ENCODE peak calls at places on chromosomes 1 and 21, in nine cellular contexts. X is small intestine, J is foreskin keratinocyte, F is dorsolateral prefrontal cortex, A is esophagus muscularis mucosa, H is upper lobe of right lung, C is tibial artery, S is A549, N is psoas muscle. P is an unnamed sample.

GRCh38 chr21:15842565-15842880 is 112.7 kb downstream of the USP25 start:
- DNase-seq in X (no peak), J (peak; percentile 42), F (no peak), A (no peak), H (no peak), C (no peak), S (no peak), N (no peak), P (no peak)

GRCh38 chr1:61184035-61184713 is 101.8 kb downstream of the NFIA start:
- DNase-seq in X (peak; percentile 29), J (peak; percentile 88), F (peak; percentile 92), A (peak; percentile 97), H (peak; percentile 95), C (peak; percentile 93), S (peak; percentile 84), N (peak; percentile 93), P (peak; percentile 94)

GRCh38 chr1:185401019-185401418 is 84.0 kb upstream of the IVNS1ABP start:
- DNase-seq in X (no peak), J (peak; percentile 94), F (no peak), A (no peak), H (no peak), C (no peak), S (peak; percentile 56), N (no peak), P (no peak)

GRCh38 chr1:175797576-175797975 is 54.2 kb upstream of the TNR start:
- DNase-seq in X (no peak), J (no peak), F (no peak), A (no peak), H (no peak), C (no peak), S (no peak), N (no peak), P (no peak)

GRCh38 chr1:45050931-45051748 is 39.1 kb downstream of the UROD start:
- DNase-seq in X (peak; percentile 36), J (no peak), F (no peak), A (no peak), H (no peak), C (no peak), S (no peak), N (no peak), P (no peak)

GRCh38 chr1:224656342-224656741 is 40.2 kb downstream of the CNIH3 start:
- DNase-seq in X (no peak), J (no peak), F (no peak), A (no peak), H (no peak), C (no peak), S (no peak), N (no peak), P (no peak)

GRCh38 chr1:115280073-115280472 is 58.0 kb downstream of the NGF start:
- DNase-seq in X (no peak), J (no peak), F (no peak), A (no peak), H (no peak), C (no peak), S (no peak), N (no peak), P (no peak)

GRCh38 chr1:4346141-4346540 is 308.3 kb upstream of the AJAP1 start:
- DNase-seq in X (no peak), J (no peak), F (no peak), A (no peak), H (no peak), C (no peak), S (no peak), N (no peak), P (no peak)

GRCh38 chr1:1399870-1400575 is 888 bp upstream of the CCNL2 start:
- DNase-seq in X (peak; percentile 13), J (peak; percentile 11), F (no peak), A (no peak), H (no peak), C (no peak), S (no peak), N (no peak), P (no peak)

GRCh38 chr1:231983266-231984193 is 356.9 kb downstream of the DISC1 start:
- DNase-seq in X (no peak), J (no peak), F (no peak), A (no peak), H (no peak), C (no peak), S (no peak), N (no peak), P (no peak)

DNA sequence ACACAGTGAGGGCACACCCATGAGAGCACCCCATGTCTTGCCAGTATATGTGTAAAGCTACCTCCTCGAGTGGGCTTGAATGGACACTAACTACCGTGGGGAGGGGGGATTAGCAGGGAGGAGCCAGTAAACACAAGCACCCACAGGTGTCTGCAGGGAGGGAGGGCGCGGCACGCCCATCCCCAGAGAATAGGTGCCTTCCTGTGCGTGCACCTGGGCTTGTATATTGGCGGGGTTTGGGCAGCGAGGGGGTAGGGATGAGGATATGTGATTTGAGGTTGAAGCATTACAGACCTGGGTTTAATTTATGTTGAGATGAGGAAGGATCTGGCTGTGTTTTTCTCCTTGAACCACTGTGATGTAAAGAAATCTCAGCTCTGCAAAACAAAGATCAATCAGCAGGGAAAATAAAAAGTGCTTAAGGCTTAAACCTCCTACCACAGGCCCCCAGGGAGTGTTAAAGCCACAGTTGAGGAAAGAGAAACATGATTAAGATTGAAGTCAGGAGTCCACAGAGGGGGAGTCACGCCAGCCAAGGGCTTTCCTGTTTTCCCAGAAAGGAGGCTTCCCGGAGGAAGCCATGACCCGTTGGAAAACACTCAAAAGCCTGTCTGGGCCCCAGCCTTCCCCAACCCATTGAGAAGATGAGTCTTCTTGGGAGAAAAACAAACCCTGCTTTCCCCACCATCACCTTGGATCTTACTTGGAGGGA is 80.0 kb downstream of the CAMK2N1 start:
- DNase-seq in X (no peak), J (no peak), F (no peak), A (no peak), H (no peak), C (no peak), S (no peak), N (no peak), P (no peak)
- H3K27ac ChIP-seq in X (no peak overlapping the region), J (no peak overlapping the region), F (no peak overlapping the region), A (no peak overlapping the region), H (no peak overlapping the region), C (no peak overlapping the region), S (no peak overlapping the region), N (no peak overlapping the region), P (no peak overlapping the region)

GRCh38 chr1:156660752-156661112 is 16.5 kb downstream of the NES start:
- DNase-seq in X (no peak), J (no peak), F (no peak), A (no peak), H (no peak), C (no peak), S (no peak), N (no peak), P (no peak)
- H3K27ac ChIP-seq in X (peak overlapping the region; percentile 86), J (no peak overlapping the region), F (peak overlapping the region; percentile 83), A (peak overlapping the region; percentile 85), H (peak overlapping the region; percentile 69), C (peak overlapping the region; percentile 73), S (peak overlapping the region; percentile 97), N (peak overlapping the region; percentile 99), P (peak overlapping the region; percentile 85)

GRCh38 chr1:203152158-203153034 is 23.2 kb downstream of the MYBPH start:
- DNase-seq in X (no peak), J (peak; percentile 44), F (peak; percentile 43), A (no peak), H (no peak), C (no peak), S (no peak), N (no peak), P (no peak)

GRCh38 chr1:203150511-203151297 is 23.2 kb downstream of the ADORA1 start:
- DNase-seq in X (no peak), J (no peak), F (no peak), A (no peak), H (no peak), C (no peak), S (no peak), N (no peak), P (no peak)

GRCh38 chr1:203153051-203153988 is 22.3 kb downstream of the MYBPH start:
- DNase-seq in X (no peak), J (no peak), F (peak; percentile 46), A (no peak), H (no peak), C (no peak), S (no peak), N (no peak), P (no peak)

GRCh38 chr1:203149188-203149840 is 21.8 kb downstream of the ADORA1 start:
- DNase-seq in X (no peak), J (no peak), F (no peak), A (no peak), H (no peak), C (no peak), S (no peak), N (no peak), P (no peak)

GRCh38 chr1:203151362-203152157 is 24.0 kb downstream of the ADORA1 start:
- DNase-seq in X (no peak), J (no peak), F (no peak), A (no peak), H (no peak), C (no peak), S (no peak), N (no peak), P (no peak)
- H3K27ac ChIP-seq in X (no peak overlapping the region), J (no peak overlapping the region), F (peak overlapping the region; percentile 76), A (no peak overlapping the region), H (no peak overlapping the region), C (no peak overlapping the region), S (peak overlapping the region; percentile 51), N (no peak overlapping the region), P (no peak overlapping the region)

GRCh38 chr1:118123436-118123835 is 61.6 kb downstream of the SPAG17 start:
- DNase-seq in X (no peak), J (no peak), F (no peak), A (no peak), H (no peak), C (no peak), S (no peak), N (no peak), P (no peak)

GRCh38 chr1:118117521-118117920 is 67.5 kb downstream of the SPAG17 start:
- DNase-seq in X (no peak), J (no peak), F (no peak), A (no peak), H (no peak), C (no peak), S (no peak), N (no peak), P (no peak)

GRCh38 chr1:118119111-118119510 is 65.9 kb downstream of the SPAG17 start:
- DNase-seq in X (no peak), J (no peak), F (no peak), A (no peak), H (no peak), C (no peak), S (no peak), N (no peak), P (no peak)

GRCh38 chr1:118118469-118118868 is 66.6 kb downstream of the SPAG17 start:
- DNase-seq in X (peak; percentile 85), J (no peak), F (no peak), A (no peak), H (peak; percentile 68), C (peak; percentile 22), S (no peak), N (no peak), P (no peak)

GRCh38 chr1:118122234-118123004 is 62.6 kb downstream of the SPAG17 start:
- DNase-seq in X (no peak), J (peak; percentile 91), F (no peak), A (no peak), H (no peak), C (no peak), S (no peak), N (no peak), P (no peak)
- H3K27ac ChIP-seq in X (no peak overlapping the region), J (no peak overlapping the region), F (no peak overlapping the region), A (no peak overlapping the region), H (no peak overlapping the region), C (no peak overlapping the region), S (no peak overlapping the region), N (no peak overlapping the region), P (no peak overlapping the region)